ENCODE peak calls at places on chromosomes 12 and 14, in five cellular contexts. M, N, W, E and V are unnamed samples.
A peak's percentile ranks its signal among the peaks of the same experiment; 100 is the strongest.

GRCh38 chr12:92224685-92225331 is 79.2 kb upstream of the BTG1 start:
- DNase-seq in M (no peak), N (peak; percentile 9), W (no peak), E (peak; percentile 89), V (no peak)

GRCh38 chr12:51869931-51870330 is 18.0 kb upstream of the ANKRD33 start:
- DNase-seq in M (peak; percentile 19), N (no peak), W (peak; percentile 43), E (no peak), V (no peak)

GRCh38 chr14:67526676-67527459 is 6.2 kb upstream of the PLEKHH1 start:
- DNase-seq in M (peak; percentile 37), N (no peak), W (peak; percentile 46), E (no peak), V (peak; percentile 71)

GRCh38 chr12:78559441-78559840 is 305.1 kb upstream of the SYT1 start:
- DNase-seq in M (no peak), N (no peak), W (no peak), E (no peak), V (no peak)

GRCh38 chr12:92492291-92492690 is 210.5 kb upstream of the PLEKHG7 start:
- DNase-seq in M (no peak), N (no peak), W (no peak), E (no peak), V (no peak)

GRCh38 chr12:65520658-65521057 is 242.2 kb downstream of the MSRB3 start:
- DNase-seq in M (no peak), N (no peak), W (no peak), E (no peak), V (no peak)

GRCh38 chr14:23174266-23174665 is 9.2 kb downstream of the SLC7A8 start:
- DNase-seq in M (no peak), N (no peak), W (no peak), E (no peak), V (no peak)

GRCh38 chr12:3077572-3078081 is 448 bp downstream of the TSPAN9 start:
- DNase-seq in M (peak; percentile 60), N (no peak), W (no peak), E (no peak), V (no peak)

GRCh38 chr12:129704232-129704830 is 199.5 kb downstream of the TMEM132D start:
- DNase-seq in M (no peak), N (no peak), W (no peak), E (no peak), V (no peak)

GRCh38 chr12:129701536-129702165 is 202.2 kb downstream of the TMEM132D start:
- DNase-seq in M (no peak), N (no peak), W (no peak), E (no peak), V (no peak)

DNA sequence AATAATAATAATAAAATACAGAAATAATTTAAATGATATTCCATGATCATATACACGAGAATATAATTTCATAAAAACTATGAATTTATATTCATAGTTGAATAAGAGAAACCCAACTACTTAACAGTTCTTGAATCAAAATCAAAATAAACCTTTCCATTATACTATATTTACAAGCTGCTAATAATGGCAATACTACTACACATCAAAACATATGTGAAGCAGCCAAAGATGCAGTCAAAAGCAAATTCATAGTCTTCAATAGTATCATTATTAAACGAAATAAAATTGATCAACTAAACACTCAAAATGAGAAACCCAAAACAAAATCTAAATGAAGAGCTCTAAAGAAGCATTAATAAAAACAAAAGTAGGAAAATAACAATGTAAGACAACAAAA is 197.1 kb downstream of the TMEM132D start:
- DNase-seq in M (no peak), N (no peak), W (no peak), E (no peak), V (no peak)
- H3K4me3 ChIP-seq in M (no peak overlapping the region), N (no peak overlapping the region), W (no peak overlapping the region), E (no peak overlapping the region), V (no peak overlapping the region)

DNA sequence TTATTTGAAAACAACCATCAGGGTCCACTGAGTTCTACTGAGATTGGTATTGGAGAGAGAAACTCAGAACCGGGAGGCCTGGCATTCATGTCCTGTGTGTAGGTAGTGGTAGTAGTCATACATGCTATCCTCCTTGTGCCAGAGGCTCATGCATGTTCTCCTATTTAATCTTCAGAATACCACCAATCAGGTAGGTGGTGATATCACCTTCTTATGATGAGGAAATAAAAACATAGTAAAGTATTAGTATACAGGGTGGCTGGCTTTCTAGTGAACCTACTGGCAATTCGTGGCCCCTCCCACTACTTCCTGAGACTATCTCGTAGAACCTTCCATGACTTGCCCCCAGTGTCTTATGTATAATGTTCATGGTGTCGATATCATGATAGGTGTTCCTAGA is 40.5 kb upstream of the EID3 start:
- DNase-seq in M (no peak), N (no peak), W (no peak), E (no peak), V (no peak)
- H3K9me3 ChIP-seq in M (no peaks in the 10 kb centered on the region), N (no peaks in the 10 kb centered on the region), W (no peaks in the 10 kb centered on the region), E (no peaks in the 10 kb centered on the region), V (no peaks in the 10 kb centered on the region)

DNA sequence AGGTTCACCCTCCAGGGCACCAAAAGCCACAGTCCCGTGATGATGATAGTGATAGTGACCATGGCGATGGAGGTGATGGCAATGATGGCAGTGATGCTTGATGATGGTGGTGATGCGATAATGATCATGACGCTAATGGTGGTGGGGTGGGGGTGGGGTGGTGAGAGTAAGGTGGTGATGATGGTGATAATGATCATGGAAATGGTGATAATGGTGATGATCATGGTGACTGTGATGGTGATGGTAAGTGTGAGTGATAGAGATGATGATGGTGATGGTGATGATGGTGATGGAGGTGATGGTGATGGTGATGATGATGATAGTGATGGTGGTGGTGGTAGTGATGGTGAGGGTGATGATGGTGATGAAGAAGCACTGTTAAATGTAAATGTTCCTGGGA is 96.9 kb downstream of the SYNE3 start:
- DNase-seq in M (no peak), N (no peak), W (no peak), E (no peak), V (no peak)
- H3K4me1 ChIP-seq in M (no peaks in the 10 kb centered on the region), N (no peaks in the 10 kb centered on the region), W (no peaks in the 10 kb centered on the region), E (no peaks in the 10 kb centered on the region), V (no peaks in the 10 kb centered on the region)

GRCh38 chr12:70919597-70920035 is 922 bp downstream of the PTPRR start:
- DNase-seq in M (no peak), N (no peak), W (no peak), E (no peak), V (no peak)
- H3K4me3 ChIP-seq in M (no peak overlapping the region), N (no peak overlapping the region), W (no peak overlapping the region), E (no peak overlapping the region), V (no peak overlapping the region)

DNA sequence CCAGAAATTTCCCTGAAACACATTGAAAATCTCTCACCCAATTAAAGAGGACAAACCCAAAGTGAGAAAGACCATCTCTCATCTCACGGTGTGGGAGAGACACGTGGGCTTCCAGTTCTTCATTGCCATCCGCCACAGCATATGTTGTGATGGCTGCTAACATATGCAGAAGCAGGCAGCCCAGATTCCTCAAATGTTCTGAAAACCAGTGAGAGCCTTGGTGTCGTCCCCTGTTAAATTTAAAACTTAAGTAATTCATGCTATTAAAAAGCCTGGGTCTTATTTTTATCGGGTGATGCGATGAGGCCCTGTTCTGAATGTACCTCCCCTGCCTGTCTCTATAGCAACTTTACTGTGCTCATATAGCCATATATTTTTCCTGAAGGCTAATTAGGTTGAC is 2.8 kb upstream of the FGF6 start:
- DNase-seq in M (no peak), N (no peak), W (no peak), E (no peak), V (no peak)
- H3K9me3 ChIP-seq in M (no peaks in the 10 kb centered on the region), N (peaks cover 8% of the 10 kb centered on the region), W (no peaks in the 10 kb centered on the region), E (no peaks in the 10 kb centered on the region), V (no peaks in the 10 kb centered on the region)

GRCh38 chr12:49451468-49452259 is 84.4 kb downstream of the SPATS2 start:
- DNase-seq in M (no peak), N (no peak), W (no peak), E (no peak), V (no peak)

GRCh38 chr12:49462103-49462739 is 76.6 kb upstream of the KCNH3 start:
- DNase-seq in M (peak; percentile 70), N (no peak), W (no peak), E (no peak), V (no peak)

GRCh38 chr12:49461221-49461620 is 77.6 kb upstream of the KCNH3 start:
- DNase-seq in M (no peak), N (no peak), W (no peak), E (no peak), V (no peak)

GRCh38 chr12:49455506-49455905 is 83.3 kb upstream of the KCNH3 start:
- DNase-seq in M (no peak), N (no peak), W (no peak), E (no peak), V (no peak)

GRCh38 chr12:49456280-49456679 is 82.5 kb upstream of the KCNH3 start:
- DNase-seq in M (no peak), N (no peak), W (no peak), E (no peak), V (no peak)
- H3K4me1 ChIP-seq in M (peaks cover 12% of the 10 kb centered on the region), N (no peaks in the 10 kb centered on the region), W (no peaks in the 10 kb centered on the region), E (no peaks in the 10 kb centered on the region), V (no peaks in the 10 kb centered on the region)

DNA sequence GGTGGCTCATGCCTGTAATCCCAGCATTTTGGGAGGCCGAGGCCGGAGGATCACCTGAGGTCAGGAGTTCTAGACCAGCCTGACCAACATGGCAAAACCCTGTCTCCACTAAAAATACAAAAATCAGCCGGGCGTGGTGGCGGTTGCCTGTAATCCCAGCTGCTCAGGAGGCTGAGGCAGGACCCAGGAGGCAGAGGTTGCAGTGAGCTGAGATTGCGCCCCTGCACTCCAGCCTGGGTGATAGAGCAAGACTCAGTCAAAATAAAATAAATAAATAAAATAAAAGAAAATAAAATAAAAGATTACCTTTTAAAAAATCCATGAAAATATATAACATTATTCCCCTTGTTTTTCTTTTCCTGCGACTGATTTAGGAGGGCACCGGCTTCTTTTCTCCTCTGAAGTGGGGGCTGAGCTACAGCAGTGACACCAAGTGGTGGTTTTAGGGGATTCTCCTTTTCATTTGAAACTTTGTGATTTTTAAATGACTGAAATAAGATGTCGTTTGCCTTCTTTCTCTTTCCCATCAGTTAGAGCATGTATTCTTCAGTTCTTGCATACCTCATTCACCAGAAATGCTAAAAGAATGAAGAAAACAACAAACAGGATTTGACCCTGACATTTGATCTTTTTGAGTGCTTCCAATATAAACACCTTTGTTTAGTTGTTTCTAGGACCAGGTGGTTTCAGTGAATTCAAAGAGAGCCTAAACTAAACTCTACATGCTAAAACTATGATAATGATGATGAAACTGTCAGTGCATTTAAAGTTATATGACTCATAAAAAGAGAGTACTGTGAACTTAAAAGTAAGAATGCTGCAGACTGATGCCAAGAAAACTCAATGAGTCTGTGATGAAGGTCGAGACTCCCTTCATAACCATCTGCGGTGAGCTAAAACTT is 22.6 kb upstream of the PKP2 start:
- DNase-seq in M (no peak), N (peak; percentile 80), W (no peak), E (peak; percentile 35), V (peak; percentile 42)
- H3K4me3 ChIP-seq in M (no peak overlapping the region), N (no peak overlapping the region), W (no peak overlapping the region), E (no peak overlapping the region), V (no peak overlapping the region)

GRCh38 chr12:80681-81190 is 14.2 kb downstream of the IQSEC3 start:
- DNase-seq in M (no peak), N (no peak), W (no peak), E (no peak), V (no peak)
- H3K9me3 ChIP-seq in M (no peaks in the 10 kb centered on the region), N (no peaks in the 10 kb centered on the region), W (peaks cover 2% of the 10 kb centered on the region), E (no peaks in the 10 kb centered on the region), V (no peaks in the 10 kb centered on the region)